ENCODE peak calls at places on chromosomes 6 and 20, in eight cellular contexts. S, Z, L, R, N, C, G and H are unnamed samples.

GRCh38 chr6:39335780-39336541 is 13.5 kb upstream of the KCNK16 start:
- DNase-seq in G (peak), C (peak), N (no peak), S (peak), R (no peak), Z (no peak), L (no peak), H (no peak)

GRCh38 chr20:23752481-23753193 is 1.9 kb upstream of the CST1 start:
- DNase-seq in Z (no peak), L (no peak), G (no peak), N (no peak), S (no peak), C (no peak), R (no peak), H (no peak)

GRCh38 chr20:10067305-10067704 is 32.5 kb downstream of the ANKEF1 start:
- DNase-seq in G (no peak), L (no peak), S (peak), C (no peak), R (no peak), N (no peak), Z (no peak), H (no peak)

GRCh38 chr6:41470341-41471063 is 75.7 kb upstream of the FOXP4 start:
- DNase-seq in L (no peak), N (peak), Z (peak), S (no peak), R (no peak), G (peak), C (no peak), H (no peak)

GRCh38 chr6:54697423-54697822 is 149.1 kb upstream of the FAM83B start:
- DNase-seq in C (peak), L (no peak), R (peak), G (no peak), Z (no peak), S (peak), N (no peak), H (no peak)

GRCh38 chr20:58705525-58705924 is 12.9 kb downstream of the NPEPL1 start:
- DNase-seq in N (no peak), Z (no peak), L (peak), G (no peak), R (no peak), S (no peak), C (no peak), H (no peak)

GRCh38 chr20:59790388-59790787 is 143.0 kb downstream of the SYCP2 start:
- DNase-seq in C (no peak), R (peak), Z (no peak), G (no peak), L (no peak), N (no peak), S (no peak), H (no peak)

GRCh38 chr6:44133003-44133931 is 5.9 kb downstream of the TMEM63B start:
- DNase-seq in L (peak), S (peak), R (peak), N (peak), Z (peak), G (no peak), C (no peak), H (no peak)

GRCh38 chr20:38804682-38805501 is 605 bp upstream of the PPP1R16B start:
- DNase-seq in L (no peak), C (peak), Z (no peak), G (no peak), R (no peak), S (no peak), N (peak), H (peak)

GRCh38 chr6:105179244-105180065 is at the start of gene POPDC3:
- DNase-seq in S (peak), N (peak), L (peak), G (peak), C (peak), R (peak), Z (peak), H (no peak)

GRCh38 chr20:45346291-45346718 is 1.9 kb downstream of the SDC4 start:
- DNase-seq in C (no peak), G (no peak), S (no peak), L (no peak), R (peak), Z (no peak), N (no peak), H (no peak)

GRCh38 chr20:18188446-18188845 is 50.8 kb downstream of the KAT14 start:
- DNase-seq in N (no peak), S (peak), C (no peak), Z (no peak), L (no peak), G (no peak), R (no peak), H (no peak)

GRCh38 chr6:139722540-139722939 is 348.1 kb upstream of the CITED2 start:
- DNase-seq in G (no peak), L (no peak), Z (no peak), S (no peak), C (no peak), N (no peak), R (no peak), H (no peak)

GRCh38 chr6:21612067-21612745 is 18.7 kb downstream of the SOX4 start:
- DNase-seq in G (no peak), S (no peak), C (no peak), N (no peak), L (no peak), Z (no peak), R (no peak), H (no peak)

GRCh38 chr20:50128520-50128905 is 15.6 kb upstream of the UBE2V1 start:
- DNase-seq in C (no peak), R (no peak), L (no peak), S (no peak), N (no peak), G (no peak), Z (no peak), H (no peak)

GRCh38 chr6:169251822-169252804 is 1.5 kb downstream of the THBS2 start:
- DNase-seq in G (no peak), N (no peak), L (no peak), C (no peak), R (no peak), Z (no peak), S (no peak), H (no peak)

GRCh38 chr6:128395596-128395995 is 124.8 kb downstream of the PTPRK start:
- DNase-seq in L (no peak), S (no peak), Z (no peak), G (no peak), C (no peak), R (no peak), N (no peak), H (no peak)

DNA sequence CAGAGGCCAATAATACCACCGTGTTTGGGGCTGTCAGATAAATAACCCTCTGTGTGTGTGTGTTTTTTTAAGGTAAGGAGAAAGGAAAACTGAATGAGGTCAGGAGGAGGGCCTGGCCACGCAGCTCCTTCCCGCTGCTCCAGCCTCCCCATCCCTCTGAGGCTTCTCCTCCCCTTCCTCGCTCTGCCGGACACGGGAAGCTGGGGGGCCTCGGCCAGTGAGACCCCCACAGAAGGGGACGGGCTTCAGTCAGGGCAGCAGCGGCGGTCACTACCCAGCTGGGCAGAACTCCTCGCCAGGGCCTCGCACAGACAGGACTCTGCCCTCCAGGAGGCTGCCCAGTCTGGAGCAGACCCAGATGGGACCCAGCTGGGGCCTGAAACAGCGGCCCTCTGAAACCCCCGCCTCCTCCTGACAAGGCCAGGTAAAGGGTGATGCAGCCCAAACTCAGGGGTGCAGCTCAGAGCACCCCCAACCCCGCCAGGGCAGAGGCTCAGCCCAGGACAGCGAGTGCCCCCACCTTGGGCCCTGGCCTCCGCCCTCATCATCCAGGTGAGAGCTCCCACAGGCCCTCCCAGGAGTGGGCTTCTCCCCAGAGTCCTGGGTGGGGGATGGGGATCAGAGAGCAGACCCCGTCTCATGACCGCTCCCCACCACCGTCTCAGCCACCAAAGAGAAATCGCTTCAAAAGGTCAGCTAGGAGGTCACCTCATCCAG is 2.3 kb downstream of the EEF1A2 start:
- DNase-seq in Z (no peak), S (peak), C (no peak), R (no peak), N (no peak), G (no peak), L (no peak), H (no peak)
- TF ChIP-seq CTCF in Z (peak), S (no peak), C (no peak), R (no peak), N (no peak), G (no peak), L (no peak), H (no peak)

DNA sequence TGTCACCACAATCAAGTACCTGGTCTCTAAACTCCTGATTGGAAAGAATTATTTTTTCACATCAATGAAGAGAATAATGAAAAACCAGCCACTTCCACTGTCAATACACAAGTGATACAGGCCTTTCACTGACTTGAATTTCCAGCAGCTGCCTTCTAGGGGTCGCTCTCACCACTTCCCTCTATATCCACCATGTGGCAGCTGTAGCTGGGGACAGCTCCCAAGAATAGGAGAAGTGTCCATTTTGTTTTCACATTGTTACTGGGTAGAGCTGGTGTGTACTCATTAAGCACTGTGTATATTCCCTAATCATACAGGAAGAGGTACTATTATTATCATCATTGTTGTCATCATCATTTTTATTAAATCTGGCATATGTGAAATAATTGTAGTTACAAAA is 438.4 kb upstream of the SPTLC3 start:
- DNase-seq in S (no peak), C (peak), R (peak), G (peak), Z (peak), N (peak), L (no peak), H (no peak)
- TF ChIP-seq CTCF in S (no peak), C (peak), R (peak), G (peak), Z (peak), N (peak), L (no peak), H (no peak)

GRCh38 chr6:107657755-107658461 is 166.2 kb downstream of the SCML4 start:
- DNase-seq in N (no peak), C (peak), R (no peak), Z (no peak), L (no peak), G (peak), S (no peak), H (peak)
- TF ChIP-seq CTCF in N (no peak), C (peak), R (no peak), Z (no peak), L (no peak), G (peak), S (no peak), H (no peak)

GRCh38 chr6:47405273-47405672 is 72.3 kb upstream of the CD2AP start:
- DNase-seq in C (no peak), S (no peak), Z (no peak), N (no peak), L (no peak), G (no peak), R (peak), H (no peak)

GRCh38 chr6:47407295-47408281 is 70.0 kb upstream of the CD2AP start:
- DNase-seq in N (no peak), C (no peak), S (no peak), G (peak), L (no peak), R (peak), Z (no peak), H (no peak)

GRCh38 chr6:47403801-47404200 is 73.8 kb upstream of the CD2AP start:
- DNase-seq in N (no peak), R (peak), S (no peak), L (no peak), Z (no peak), G (no peak), C (no peak), H (no peak)

GRCh38 chr6:47400581-47400980 is 77.0 kb upstream of the CD2AP start:
- DNase-seq in G (no peak), L (no peak), N (no peak), Z (no peak), C (no peak), R (no peak), S (no peak), H (no peak)

DNA sequence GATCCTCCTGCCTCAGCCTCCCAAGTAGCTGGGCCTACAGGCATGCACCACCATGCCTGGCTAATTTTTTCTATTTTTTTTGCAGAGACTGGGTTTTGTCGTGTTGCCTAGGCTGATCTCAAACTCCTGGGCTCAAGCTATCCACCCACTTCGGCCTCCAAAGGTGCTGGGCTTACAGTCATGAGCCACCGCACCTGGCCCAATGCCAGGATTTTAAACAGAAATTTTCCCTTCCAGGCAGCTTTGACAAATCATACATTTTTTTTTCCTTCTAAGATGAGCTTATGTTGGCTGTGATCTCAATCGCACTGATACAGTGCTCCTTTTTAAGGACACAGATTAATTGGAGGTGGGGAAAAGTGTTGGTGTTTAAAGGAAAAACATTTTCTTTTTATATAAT is 73.2 kb upstream of the CD2AP start:
- DNase-seq in N (no peak), R (peak), C (no peak), G (no peak), L (no peak), S (no peak), Z (no peak), H (no peak)
- TF ChIP-seq CTCF in N (no peak), R (no peak), C (no peak), G (no peak), L (no peak), S (no peak), Z (no peak), H (no peak)

GRCh38 chr6:68400396-68400795 is 234.7 kb upstream of the ADGRB3 start:
- DNase-seq in Z (no peak), N (peak), R (no peak), S (no peak), C (no peak), L (no peak), G (no peak), H (no peak)
- TF ChIP-seq CTCF in Z (no peak), N (peak), R (no peak), S (no peak), C (peak), L (no peak), G (no peak), H (no peak)

DNA sequence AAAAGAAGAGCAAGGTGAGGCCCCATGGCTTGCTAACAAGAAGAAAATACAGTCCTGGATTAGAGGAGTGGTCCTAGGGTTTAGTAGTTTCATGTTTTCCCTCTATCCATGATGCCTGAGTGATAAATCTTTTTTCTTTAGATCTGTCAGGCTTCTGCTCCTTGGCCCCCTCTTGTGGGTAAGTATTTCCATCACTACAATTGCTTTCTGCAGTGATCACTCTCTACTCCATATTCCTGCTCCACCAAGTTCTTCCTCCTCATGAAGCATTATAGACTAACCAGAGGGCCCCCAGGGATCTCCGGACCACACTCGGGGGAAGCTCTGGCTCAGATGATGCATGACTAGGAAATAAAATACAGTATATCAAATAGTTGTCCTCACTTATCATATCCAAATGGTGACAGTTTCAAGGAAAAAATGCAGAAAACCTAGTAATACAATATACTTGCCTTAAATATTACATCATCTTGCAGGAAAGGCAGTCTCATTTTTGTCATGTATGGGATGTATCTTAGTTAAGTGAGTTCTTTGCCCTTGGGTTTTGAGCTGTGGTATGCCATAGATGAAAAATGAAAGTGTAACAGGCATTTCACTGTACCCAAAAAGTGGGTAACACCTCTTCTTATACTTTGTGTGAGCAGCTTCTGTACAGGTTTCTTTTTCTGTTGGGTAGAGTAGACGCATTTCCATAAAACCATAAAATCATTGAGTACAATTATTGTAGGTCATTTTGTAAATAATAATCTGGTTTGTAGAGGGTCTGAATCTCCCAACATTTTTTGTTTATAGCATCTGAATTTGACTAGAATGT is 200.9 kb upstream of the EYA4 start:
- DNase-seq in N (peak), G (peak), S (peak), R (peak), L (no peak), C (peak), Z (no peak), H (no peak)
- TF ChIP-seq CTCF in N (no peak), G (peak), S (peak), R (peak), L (peak), C (peak), Z (peak), H (no peak)

GRCh38 chr6:118894425-118895240 is 681 bp downstream of the ASF1A start:
- DNase-seq in S (peak), R (peak), N (peak), G (peak), L (peak), C (peak), Z (peak), H (peak)
- TF ChIP-seq CTCF in S (no peak), R (no peak), N (no peak), G (peak), L (no peak), C (no peak), Z (no peak), H (no peak)

DNA sequence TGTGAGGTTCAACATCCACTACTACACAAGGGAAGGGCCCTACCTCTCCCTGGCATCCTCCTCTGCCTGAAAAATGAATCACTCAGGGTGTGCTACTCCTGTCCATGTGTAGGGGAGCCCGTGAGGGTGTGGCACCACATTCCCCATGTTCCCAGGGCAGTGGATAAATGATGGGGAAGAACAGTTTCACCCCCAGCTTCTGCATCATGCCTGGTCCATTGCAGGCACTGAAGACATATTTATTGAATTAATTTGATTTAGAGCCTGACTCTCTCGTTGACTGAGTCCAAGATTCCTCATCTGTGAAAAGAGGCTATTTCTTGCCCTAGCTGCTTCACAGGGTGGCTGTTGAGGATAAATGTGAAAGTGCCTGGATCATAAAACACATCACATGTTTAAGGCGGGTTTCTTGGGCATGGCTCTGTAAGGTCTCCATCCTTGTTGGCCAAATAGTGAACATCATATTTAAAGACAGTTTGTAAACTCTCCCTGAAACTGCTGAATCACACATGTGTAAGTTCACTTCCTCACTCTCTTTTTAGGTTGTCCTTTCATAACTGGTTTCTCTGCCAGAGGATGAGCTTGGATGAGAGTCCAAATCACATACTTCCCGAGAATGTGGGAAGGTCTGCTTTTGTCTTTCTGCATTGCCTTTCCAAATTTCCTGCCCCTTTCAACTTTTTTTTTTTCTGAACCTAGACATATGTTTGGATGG is 79.7 kb upstream of the FYN start:
- DNase-seq in N (no peak), L (no peak), R (peak), G (no peak), Z (no peak), S (peak), C (peak), H (no peak)
- TF ChIP-seq CTCF in N (no peak), L (no peak), R (no peak), G (no peak), Z (no peak), S (no peak), C (no peak), H (no peak)

GRCh38 chr6:72579865-72580264 is 42.0 kb upstream of the KCNQ5 start:
- DNase-seq in G (no peak), C (no peak), N (no peak), R (no peak), L (no peak), Z (no peak), S (peak), H (no peak)

GRCh38 chr6:72580281-72580940 is 41.5 kb upstream of the KCNQ5 start:
- DNase-seq in C (peak), Z (no peak), S (peak), R (peak), L (peak), G (peak), N (peak), H (no peak)
- TF ChIP-seq CTCF in C (peak), Z (peak), S (peak), R (peak), L (peak), G (peak), N (peak), H (no peak)